ENCODE peak calls at places on chromosomes 12 and 14, in ten cellular contexts. S is aorta, V is ovary, D is endothelial cell of umbilical vein, T is A673, I is tibial nerve, X is SK-N-SH, B is kidney, G is mammary epithelial cell, H is astrocyte. W is an unnamed sample. For H3K4me1, the result is how much of the 10 kb centered on the place peaks cover.

GRCh38 chr14:74038015-74038859 is 19.1 kb downstream of the BBOF1 start:
- DNase-seq in I (no peak), G (peak), H (peak), S (no peak), D (peak), X (peak), V (no peak), B (no peak), T (peak), W (peak)

GRCh38 chr12:97292588-97292987 is 170.0 kb upstream of the RMST start:
- DNase-seq in S (no peak), V (no peak), B (no peak), X (no peak), H (no peak), T (no peak), I (no peak), G (no peak), D (no peak), W (no peak)

GRCh38 chr12:1078002-1078401 is 87.0 kb downstream of the ERC1 start:
- DNase-seq in T (no peak), G (no peak), V (no peak), X (no peak), H (no peak), S (no peak), B (no peak), D (no peak), I (no peak), W (no peak)

GRCh38 chr14:89445252-89445973 is 28.4 kb upstream of the FOXN3 start:
- DNase-seq in G (no peak), D (no peak), B (no peak), S (no peak), I (no peak), X (no peak), H (no peak), V (peak), T (no peak), W (no peak)

GRCh38 chr12:15268927-15269552 is 47.8 kb upstream of the RERG start:
- DNase-seq in D (peak), X (peak), G (peak), S (no peak), I (no peak), V (no peak), T (peak), B (no peak), H (peak), W (peak)

GRCh38 chr12:101793401-101793800 is 37.4 kb downstream of the GNPTAB start:
- DNase-seq in X (no peak), G (peak), D (peak), S (no peak), B (no peak), I (no peak), V (no peak), H (peak), T (no peak), W (peak)

GRCh38 chr12:101891462-101891971 is 14.1 kb downstream of the DRAM1 start:
- DNase-seq in S (peak), X (no peak), T (peak), H (peak), D (peak), G (peak), I (no peak), B (no peak), V (no peak), W (peak)

GRCh38 chr14:54177861-54178591 is 218.8 kb upstream of the CDKN3 start:
- DNase-seq in I (no peak), B (no peak), V (no peak), G (no peak), T (peak), D (peak), S (no peak), X (no peak), H (peak), W (peak)

GRCh38 chr14:22887990-22888378 is 5.0 kb downstream of the REM2 start:
- DNase-seq in T (no peak), D (no peak), V (no peak), I (no peak), S (no peak), X (no peak), H (no peak), B (no peak), G (no peak), W (no peak)

GRCh38 chr12:51905507-51906438 is 1.5 kb upstream of the ACVRL1 start:
- DNase-seq in D (peak), G (no peak), H (no peak), I (peak), S (peak), B (peak), X (peak), V (no peak), T (peak), W (no peak)

GRCh38 chr14:99793213-99794155 is at the start of gene EML1:
- DNase-seq in X (peak), B (peak), I (peak), S (peak), H (peak), V (peak), G (peak), D (peak), T (peak), W (peak)

GRCh38 chr12:124804011-124804621 is 59.5 kb downstream of the SCARB1 start:
- DNase-seq in B (no peak), D (peak), I (no peak), G (no peak), T (peak), X (peak), H (peak), V (peak), S (peak), W (peak)

GRCh38 chr12:80648866-80649265 is 58.6 kb upstream of the MYF6 start:
- DNase-seq in S (no peak), V (no peak), G (peak), T (no peak), I (no peak), B (no peak), X (no peak), H (peak), D (peak), W (peak)

GRCh38 chr12:119169150-119169549 is 9.6 kb upstream of the HSPB8 start:
- DNase-seq in T (no peak), X (no peak), B (no peak), S (no peak), H (no peak), G (no peak), D (no peak), V (no peak), I (no peak), W (no peak)
- H3K4me1 ChIP-seq in T (under half), X (under half), B (under half), S (under half), H (under half), G (under half), D (under half), V (under half), I (under half), W (under half)

GRCh38 chr14:68672609-68673285 is 120.1 kb downstream of the ZFP36L1 start:
- DNase-seq in T (no peak), I (no peak), B (no peak), G (no peak), D (peak), V (peak), X (no peak), H (no peak), S (no peak), W (no peak)
- H3K4me1 ChIP-seq in T (under half), I (half or more), B (under half), G (under half), D (under half), V (under half), X (under half), H (under half), S (under half), W (half or more)

DNA sequence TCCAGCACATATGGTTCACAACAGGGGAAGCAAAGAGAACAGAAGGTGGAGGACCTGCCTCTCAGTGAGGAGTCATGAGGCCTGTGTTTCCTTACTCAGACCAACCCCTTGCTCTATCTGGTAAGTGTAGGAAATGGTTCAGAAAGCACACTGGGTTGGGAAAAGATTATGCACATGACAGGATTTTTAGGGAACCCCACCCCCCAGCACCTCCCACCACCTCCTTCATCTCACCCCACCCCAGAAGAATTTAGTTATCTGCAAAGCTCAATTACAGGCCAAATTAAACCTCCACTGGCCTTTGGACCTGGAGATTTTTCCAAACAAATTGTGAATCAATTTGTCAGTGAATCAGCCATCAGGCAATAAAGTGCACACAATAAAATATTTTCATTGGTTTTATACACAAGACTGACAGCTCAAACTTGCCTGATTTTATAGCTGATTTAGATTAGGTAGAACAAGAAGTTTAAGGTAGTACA is 132.8 kb downstream of the DACT1 start:
- DNase-seq in V (no peak), G (no peak), H (no peak), S (no peak), D (no peak), T (no peak), X (no peak), B (no peak), I (no peak), W (no peak)
- H3K4me1 ChIP-seq in V (under half), G (under half), H (under half), S (under half), D (under half), T (under half), X (under half), B (under half), I (under half), W (under half)

GRCh38 chr12:68030248-68030647 is 41.0 kb downstream of the IFNG-AS1 start:
- DNase-seq in I (no peak), B (no peak), X (no peak), D (no peak), G (no peak), T (no peak), H (no peak), V (no peak), S (no peak), W (no peak)
- H3K4me1 ChIP-seq in I (under half), B (under half), X (under half), D (under half), G (under half), T (under half), H (under half), V (under half), S (under half), W (under half)

DNA sequence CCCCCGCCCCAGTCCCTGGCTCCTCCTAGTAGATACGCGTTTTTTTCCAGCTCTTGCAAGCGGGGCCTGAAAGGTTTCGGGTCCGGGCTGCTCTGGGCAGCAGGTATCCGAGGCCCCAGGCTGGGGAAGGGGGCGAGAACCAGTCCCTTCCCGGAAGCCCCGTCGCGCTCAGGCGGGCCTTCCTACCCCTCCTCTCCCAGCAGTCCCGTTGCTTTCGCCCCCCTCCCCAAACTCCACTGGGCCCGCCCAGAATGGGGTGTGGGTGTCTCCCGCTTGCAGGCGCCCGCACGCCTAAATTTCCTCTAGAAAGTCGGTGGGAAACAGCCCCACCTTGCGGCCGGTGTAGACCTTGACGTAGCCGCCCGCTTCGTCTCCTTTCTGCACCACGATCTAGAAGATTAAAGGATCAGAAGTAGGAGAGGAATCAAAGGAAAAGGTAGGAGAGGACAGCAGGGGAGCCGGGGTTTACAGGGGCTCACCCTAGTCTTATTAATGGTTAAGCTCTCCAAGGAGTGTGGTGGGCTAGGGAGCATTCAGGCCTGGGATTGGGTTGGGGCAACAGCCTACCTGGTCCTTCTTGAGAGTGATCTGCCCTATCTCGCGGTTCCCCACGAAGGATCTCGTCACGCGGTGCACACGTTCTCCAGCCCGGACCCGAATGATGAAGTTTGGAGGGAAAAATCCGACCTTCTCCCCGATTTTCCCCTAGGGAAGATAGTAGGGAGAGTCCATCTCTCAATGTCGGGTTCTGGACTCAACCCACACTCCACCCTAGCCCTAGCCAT is 7.3 kb downstream of the STAC3 start:
- DNase-seq in D (peak), G (peak), B (peak), S (peak), X (peak), I (no peak), H (no peak), T (peak), V (peak), W (peak)
- H3K4me1 ChIP-seq in D (under half), G (under half), B (under half), S (under half), X (under half), I (half or more), H (under half), T (under half), V (under half), W (under half)

W was measured in adipocyte.